ENCODE peak calls at places on chromosome 17, in eight cellular contexts. K is pancreas, E is Panc1, Q is GM12865, Z is cardiac fibroblast, F is A549, A is mesothelial cell of epicardium, T is mucosa of descending colon. C is an unnamed sample.

GRCh38 chr17:17356931-17357270 is 53.7 kb downstream of the NT5M start:
- DNase-seq in K (no peak), E (no peak), Q (no peak), Z (no peak), F (no peak), A (no peak), T (no peak), C (no peak)

GRCh38 chr17:8226536-8227237 is 16.3 kb upstream of the AURKB start:
- DNase-seq in K (peak), E (peak), Q (peak), Z (peak), F (peak), A (peak), T (peak), C (peak)

GRCh38 chr17:44655983-44656700 is at the start of gene MEIOC:
- DNase-seq in K (no peak), E (no peak), Q (peak), Z (no peak), F (peak), A (no peak), T (no peak), C (no peak)

GRCh38 chr17:3385869-3386816 is at the start of gene OR3A2:
- DNase-seq in K (no peak), E (no peak), Q (peak), Z (no peak), F (no peak), A (no peak), T (no peak), C (no peak)

GRCh38 chr17:38602862-38603785 is 2.6 kb downstream of the SRCIN1 start:
- DNase-seq in K (no peak), E (no peak), Q (no peak), Z (no peak), F (no peak), A (no peak), T (no peak), C (no peak)

GRCh38 chr17:47810200-47810821 is 11.3 kb downstream of the OSBPL7 start:
- DNase-seq in K (peak), E (peak), Q (no peak), Z (peak), F (peak), A (peak), T (peak), C (peak)

GRCh38 chr17:81713004-81713555 is 996 bp downstream of the SLC25A10 start:
- DNase-seq in K (no peak), E (no peak), Q (no peak), Z (no peak), F (no peak), A (no peak), T (peak), C (no peak)

GRCh38 chr17:46108550-46109110 is 84.6 kb downstream of the KANSL1 start:
- DNase-seq in K (no peak), E (no peak), Q (no peak), Z (no peak), F (no peak), A (no peak), T (no peak), C (no peak)

GRCh38 chr17:13833921-13834320 is 232.2 kb upstream of the HS3ST3A1 start:
- DNase-seq in K (no peak), E (no peak), Q (no peak), Z (no peak), F (no peak), A (no peak), T (no peak), C (no peak)

GRCh38 chr17:76213491-76213890 is 26.8 kb downstream of the RNF157 start:
- DNase-seq in K (no peak), E (no peak), Q (no peak), Z (no peak), F (no peak), A (no peak), T (no peak), C (no peak)

GRCh38 chr17:78933959-78934568 is 8.9 kb upstream of the TIMP2 start:
- DNase-seq in K (peak), E (peak), Q (no peak), Z (peak), F (peak), A (peak), T (peak), C (no peak)

GRCh38 chr17:27380551-27380950 is 75.7 kb upstream of the KSR1 start:
- DNase-seq in K (no peak), E (no peak), Q (no peak), Z (no peak), F (no peak), A (no peak), T (no peak), C (no peak)

GRCh38 chr17:72967963-72968585 is 124.4 kb downstream of the SLC39A11 start:
- DNase-seq in K (no peak), E (no peak), Q (no peak), Z (peak), F (no peak), A (no peak), T (no peak), C (no peak)

GRCh38 chr17:75740215-75740614 is 19.0 kb downstream of the ITGB4 start:
- DNase-seq in K (no peak), E (no peak), Q (no peak), Z (no peak), F (no peak), A (no peak), T (no peak), C (no peak)

GRCh38 chr17:44734272-44734671 is 24.5 kb upstream of the ADAM11 start:
- DNase-seq in K (no peak), E (no peak), Q (no peak), Z (no peak), F (no peak), A (no peak), T (no peak), C (no peak)

GRCh38 chr17:16189791-16190348 is 25.5 kb downstream of the NCOR1 start:
- DNase-seq in K (no peak), E (no peak), Q (no peak), Z (no peak), F (no peak), A (no peak), T (no peak), C (no peak)

GRCh38 chr17:39777534-39778365 is 40.0 kb downstream of the GRB7 start:
- DNase-seq in K (no peak), E (no peak), Q (peak), Z (no peak), F (no peak), A (no peak), T (no peak), C (no peak)

GRCh38 chr17:1267471-1267947 is 2.7 kb upstream of the BHLHA9 start:
- DNase-seq in K (no peak), E (no peak), Q (no peak), Z (peak), F (peak), A (no peak), T (no peak), C (no peak)

GRCh38 chr17:46179375-46179999 is 13.7 kb downstream of the KANSL1 start:
- DNase-seq in K (no peak), E (no peak), Q (peak), Z (no peak), F (no peak), A (no peak), T (no peak), C (no peak)

GRCh38 chr17:45123930-45124796 is 8.2 kb downstream of the PLCD3 start:
- DNase-seq in K (no peak), E (no peak), Q (peak), Z (peak), F (peak), A (no peak), T (peak), C (no peak)

GRCh38 chr17:39769974-39770587 is 32.3 kb downstream of the GRB7 start:
- DNase-seq in K (no peak), E (peak), Q (peak), Z (peak), F (no peak), A (no peak), T (no peak), C (no peak)

GRCh38 chr17:82302991-82303943 is 14.1 kb downstream of the CD7 start:
- DNase-seq in K (no peak), E (no peak), Q (no peak), Z (no peak), F (no peak), A (no peak), T (no peak), C (no peak)

GRCh38 chr17:56773124-56773523 is 60.6 kb downstream of the C17orf67 start:
- DNase-seq in K (no peak), E (no peak), Q (no peak), Z (no peak), F (no peak), A (no peak), T (no peak), C (no peak)

GRCh38 chr17:17313350-17313991 is 10.3 kb downstream of the NT5M start:
- DNase-seq in K (peak), E (peak), Q (peak), Z (peak), F (peak), A (peak), T (no peak), C (peak)

GRCh38 chr17:50686494-50687199 is 21.1 kb downstream of the ANKRD40 start:
- DNase-seq in K (peak), E (no peak), Q (no peak), Z (peak), F (peak), A (no peak), T (peak), C (no peak)

GRCh38 chr17:45102856-45103255 is 29.5 kb downstream of the PLCD3 start:
- DNase-seq in K (no peak), E (no peak), Q (no peak), Z (no peak), F (no peak), A (no peak), T (no peak), C (no peak)

GRCh38 chr17:31309525-31309924 is 4.3 kb downstream of the EVI2B start:
- DNase-seq in K (no peak), E (no peak), Q (peak), Z (no peak), F (no peak), A (no peak), T (no peak), C (no peak)

GRCh38 chr17:74514632-74515035 is 16.6 kb downstream of the CD300LB start:
- DNase-seq in K (no peak), E (no peak), Q (no peak), Z (no peak), F (no peak), A (peak), T (no peak), C (peak)

GRCh38 chr17:74939534-74939933 is 3.8 kb downstream of the OTOP3 start:
- DNase-seq in K (no peak), E (no peak), Q (no peak), Z (no peak), F (no peak), A (no peak), T (no peak), C (no peak)

GRCh38 chr17:78817123-78817522 is 23.5 kb downstream of the USP36 start:
- DNase-seq in K (no peak), E (no peak), Q (no peak), Z (no peak), F (no peak), A (no peak), T (no peak), C (peak)

GRCh38 chr17:47663997-47664941 is 14.6 kb downstream of the KPNB1 start:
- DNase-seq in K (peak), E (peak), Q (peak), Z (peak), F (peak), A (peak), T (peak), C (peak)

GRCh38 chr17:61461967-61462733 is 9.9 kb downstream of the TBX4 start:
- DNase-seq in K (no peak), E (no peak), Q (no peak), Z (no peak), F (no peak), A (no peak), T (no peak), C (no peak)

GRCh38 chr17:2237521-2237921 is 66.1 kb downstream of the SMG6 start:
- DNase-seq in K (no peak), E (no peak), Q (no peak), Z (no peak), F (no peak), A (no peak), T (no peak), C (no peak)

GRCh38 chr17:43878260-43879082 is 28.9 kb downstream of the MPP2 start:
- DNase-seq in K (peak), E (peak), Q (peak), Z (peak), F (peak), A (peak), T (peak), C (peak)

GRCh38 chr17:76204277-76204676 is 36.0 kb downstream of the RNF157 start:
- DNase-seq in K (no peak), E (no peak), Q (no peak), Z (peak), F (peak), A (no peak), T (no peak), C (no peak)

GRCh38 chr17:77484096-77484495 is 343.3 kb downstream of the SEC14L1 start:
- DNase-seq in K (no peak), E (no peak), Q (no peak), Z (no peak), F (no peak), A (no peak), T (no peak), C (peak)

GRCh38 chr17:76981545-76982295 is 113.5 kb downstream of the MGAT5B start:
- DNase-seq in K (no peak), E (no peak), Q (no peak), Z (no peak), F (no peak), A (no peak), T (peak), C (no peak)

GRCh38 chr17:9236286-9237052 is 215.2 kb downstream of the NTN1 start:
- DNase-seq in K (no peak), E (no peak), Q (no peak), Z (no peak), F (no peak), A (no peak), T (peak), C (no peak)

GRCh38 chr17:72476575-72476986 is 355.8 kb downstream of the SOX9 start:
- DNase-seq in K (peak), E (no peak), Q (no peak), Z (no peak), F (no peak), A (no peak), T (no peak), C (no peak)

GRCh38 chr17:81573794-81574642 is 21.9 kb upstream of the FAAP100 start:
- DNase-seq in K (no peak), E (no peak), Q (no peak), Z (no peak), F (no peak), A (no peak), T (peak), C (no peak)

GRCh38 chr17:28684963-28685362 is 23.0 kb downstream of the SUPT6H start:
- DNase-seq in K (no peak), E (no peak), Q (no peak), Z (peak), F (peak), A (no peak), T (no peak), C (no peak)
- TF ChIP-seq CTCF in K (no peak), E (no peak), Q (no peak), Z (no peak), F (peak), A (no peak), T (no peak), C (no peak)

DNA sequence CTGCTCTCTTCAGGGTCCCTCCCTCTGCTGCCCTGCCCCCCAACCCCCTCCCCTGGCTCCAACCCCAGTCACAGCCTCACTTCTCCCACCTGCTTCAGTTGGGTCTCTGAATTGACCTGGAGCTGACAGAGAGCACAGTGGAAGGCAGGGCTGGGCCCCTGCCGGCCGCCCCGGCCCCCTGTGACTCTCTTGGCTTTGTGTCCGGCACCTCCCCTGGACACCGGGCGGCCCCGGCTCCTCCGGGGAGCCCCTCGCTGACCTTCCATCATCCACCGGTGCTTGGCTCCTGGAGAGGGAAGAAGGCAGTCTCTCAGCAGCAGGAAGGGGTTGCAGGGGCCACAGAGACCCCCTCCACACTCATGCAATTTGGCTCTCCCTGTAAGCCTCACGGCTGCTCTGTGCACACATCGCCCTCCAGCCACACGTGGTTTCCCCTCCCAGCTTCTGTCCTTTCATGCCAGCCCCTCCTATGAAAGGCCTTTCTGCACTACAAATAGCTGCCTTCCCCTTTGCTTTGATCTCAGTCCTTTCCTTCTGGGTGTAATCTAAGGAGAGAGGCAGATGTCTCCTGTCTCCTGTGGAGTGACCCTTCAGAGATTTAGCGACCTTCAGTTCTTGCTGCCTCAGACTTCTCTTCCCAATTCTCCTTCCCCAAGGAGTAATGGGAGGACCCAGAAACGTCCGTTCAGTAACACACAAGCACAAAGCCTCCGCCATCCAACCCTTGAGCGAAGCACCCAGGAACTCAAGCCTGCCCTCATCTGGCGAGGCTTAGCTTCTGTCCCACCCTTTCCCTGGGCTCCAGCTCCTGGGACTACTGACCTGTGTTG is 8.3 kb downstream of the NKIRAS2 start:
- DNase-seq in K (no peak), E (no peak), Q (no peak), Z (peak), F (peak), A (no peak), T (no peak), C (no peak)
- TF ChIP-seq CTCF in K (no peak), E (peak), Q (no peak), Z (peak), F (peak), A (no peak), T (no peak), C (no peak)

DNA sequence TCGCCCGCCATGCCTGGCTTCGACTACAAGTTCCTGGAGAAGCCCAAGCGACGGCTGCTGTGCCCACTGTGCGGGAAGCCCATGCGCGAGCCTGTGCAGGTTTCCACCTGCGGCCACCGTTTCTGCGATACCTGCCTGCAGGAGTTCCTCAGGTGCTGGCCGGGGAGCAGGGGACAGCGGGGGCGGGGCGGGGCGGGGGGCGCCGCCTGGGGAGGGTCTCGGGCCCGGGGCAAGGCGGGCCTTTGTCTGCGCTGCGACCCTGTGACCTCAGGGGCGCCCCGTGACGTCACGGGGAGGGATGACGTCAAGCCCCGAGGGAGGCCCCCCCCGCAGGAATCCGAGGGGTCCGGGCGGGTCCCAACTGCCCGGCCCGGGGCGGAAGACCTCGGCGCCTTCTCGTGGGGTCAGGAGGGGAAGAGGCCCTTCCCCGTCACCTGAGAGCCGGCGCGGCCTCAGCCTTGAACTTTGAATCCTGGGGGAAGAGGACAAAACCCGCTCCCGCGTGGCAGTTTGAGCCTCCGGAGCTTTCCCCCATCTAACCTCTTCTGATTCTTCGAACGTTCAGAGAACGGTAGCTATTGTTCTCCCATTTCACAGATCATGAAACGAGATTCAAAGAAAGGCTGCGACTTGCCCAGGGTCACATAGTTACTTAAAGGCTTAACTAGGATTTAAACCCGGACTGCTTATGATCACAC is 442 bp downstream of the TRAF4 start:
- DNase-seq in K (no peak), E (no peak), Q (peak), Z (peak), F (peak), A (peak), T (peak), C (peak)
- TF ChIP-seq CTCF in K (no peak), E (no peak), Q (no peak), Z (no peak), F (peak), A (no peak), T (no peak), C (no peak)

DNA sequence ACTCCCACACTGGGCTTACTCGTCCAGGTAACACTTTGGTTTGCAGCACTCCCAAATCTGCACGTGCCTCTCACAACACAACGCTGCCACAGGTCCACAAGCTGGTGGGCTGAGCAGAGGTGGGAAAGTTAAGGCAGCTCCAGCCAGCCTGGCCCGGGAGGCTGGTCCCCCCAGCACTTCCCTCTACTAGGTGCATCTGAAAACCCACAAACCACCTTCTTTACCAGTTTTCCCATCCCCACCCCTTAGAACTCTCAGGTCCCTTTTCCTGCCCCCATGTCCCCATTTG is 1.4 kb upstream of the GAA start:
- DNase-seq in K (peak), E (no peak), Q (no peak), Z (no peak), F (no peak), A (no peak), T (no peak), C (no peak)
- TF ChIP-seq CTCF in K (no peak), E (no peak), Q (no peak), Z (no peak), F (no peak), A (no peak), T (no peak), C (no peak)

DNA sequence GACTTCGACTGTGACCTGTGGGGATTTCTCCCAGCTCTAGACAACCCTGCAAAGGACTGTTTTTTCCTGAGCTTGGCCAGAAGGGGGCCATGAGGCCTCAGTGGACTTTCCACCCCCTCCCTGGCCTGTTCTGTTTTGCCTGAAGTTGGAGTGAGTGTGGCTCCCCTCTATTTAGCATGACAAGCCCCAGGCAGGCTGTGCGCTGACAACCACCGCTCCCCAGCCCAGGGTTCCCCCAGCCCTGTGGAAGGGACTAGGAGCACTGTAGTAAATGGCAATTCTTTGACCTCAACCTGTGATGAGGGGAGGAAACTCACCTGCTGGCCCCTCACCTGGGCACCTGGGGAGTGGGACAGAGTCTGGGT is 19.3 kb downstream of the NGFR start:
- DNase-seq in K (no peak), E (no peak), Q (peak), Z (peak), F (no peak), A (no peak), T (no peak), C (no peak)
- TF ChIP-seq CTCF in K (no peak), E (no peak), Q (no peak), Z (peak), F (no peak), A (peak), T (no peak), C (no peak)

GRCh38 chr17:66040402-66040801 is 151.5 kb downstream of the CEP112 start:
- DNase-seq in K (no peak), E (no peak), Q (no peak), Z (no peak), F (peak), A (no peak), T (no peak), C (no peak)
- TF ChIP-seq CTCF in K (no peak), E (peak), Q (no peak), Z (no peak), F (peak), A (no peak), T (no peak), C (no peak)

C was measured in natural killer cell.